ENCODE peak calls at places on chromosomes 13 and 19, in nine cellular contexts. K is NCI-H510A; G is epithelial cell of prostate; N is ovary; W is iPS-NIHi11; S is stimulated activated CD8-positive, alpha-beta memory T cell treated with anti-CD3 and anti-CD28 coated beads, Interleukin-15, amount 100 ng/mL, for 48 hours; Y is heart right ventricle; A is cardiac fibroblast; E is cardiac muscle cell. P is an unnamed sample.

GRCh38 chr19:4976412-4977298 is 7.7 kb downstream of the KDM4B start:
- DNase-seq in K (no peak), G (peak; percentile 80), N (peak; percentile 88), W (peak; percentile 63), S (no peak), Y (peak; percentile 65), A (peak; percentile 99), E (peak; percentile 99), P (peak; percentile 86)

GRCh38 chr19:53471916-53472315 is 4.4 kb downstream of the ZNF813 start:
- DNase-seq in K (no peak), G (no peak), N (no peak), W (no peak), S (no peak), Y (no peak), A (no peak), E (no peak), P (no peak)

GRCh38 chr19:1399079-1399478 is 2.3 kb downstream of the GAMT start:
- DNase-seq in K (no peak), G (no peak), N (no peak), W (no peak), S (no peak), Y (no peak), A (no peak), E (no peak), P (no peak)

GRCh38 chr19:21691656-21692055 is 75.7 kb downstream of the ZNF100 start:
- DNase-seq in K (no peak), G (no peak), N (peak; percentile 66), W (no peak), S (no peak), Y (no peak), A (no peak), E (no peak), P (no peak)

GRCh38 chr13:109204657-109205056 is 575.2 kb downstream of the MYO16 start:
- DNase-seq in K (peak; percentile 5), G (no peak), N (no peak), W (no peak), S (no peak), Y (no peak), A (no peak), E (no peak), P (no peak)

GRCh38 chr19:36418287-36419001 is at the start of gene ZFP82:
- DNase-seq in K (peak; percentile 62), G (no peak), N (peak; percentile 71), W (peak; percentile 95), S (peak; percentile 76), Y (peak; percentile 90), A (peak; percentile 87), E (peak; percentile 90), P (peak; percentile 93)

GRCh38 chr13:110185696-110186095 is 121.3 kb downstream of the COL4A1 start:
- DNase-seq in K (no peak), G (no peak), N (no peak), W (no peak), S (no peak), Y (no peak), A (no peak), E (no peak), P (peak; percentile 85)

GRCh38 chr13:97328222-97328790 is 105.7 kb upstream of the RAP2A start:
- DNase-seq in K (no peak), G (no peak), N (peak; percentile 26), W (peak; percentile 66), S (no peak), Y (no peak), A (peak; percentile 88), E (peak; percentile 81), P (peak; percentile 87)

GRCh38 chr19:36049080-36049698 is 4.9 kb downstream of the THAP8 start:
- DNase-seq in K (peak; percentile 60), G (peak; percentile 96), N (no peak), W (no peak), S (no peak), Y (no peak), A (peak; percentile 31), E (no peak), P (no peak)

GRCh38 chr13:99288069-99288468 is 19.1 kb downstream of the GPR183 start:
- DNase-seq in K (no peak), G (no peak), N (no peak), W (no peak), S (peak; percentile 70), Y (no peak), A (peak; percentile 23), E (no peak), P (peak; percentile 15)

GRCh38 chr13:23953860-23954512 is 56.7 kb upstream of the C1QTNF9B start:
- DNase-seq in K (no peak), G (no peak), N (no peak), W (no peak), S (no peak), Y (no peak), A (no peak), E (no peak), P (no peak)

GRCh38 chr19:5166262-5166661 is 174.3 kb downstream of the PTPRS start:
- DNase-seq in K (no peak), G (peak; percentile 41), N (no peak), W (no peak), S (no peak), Y (no peak), A (peak; percentile 38), E (peak; percentile 37), P (peak; percentile 56)

GRCh38 chr19:21483589-21484170 is 21.7 kb upstream of the ZNF429 start:
- DNase-seq in K (no peak), G (no peak), N (peak; percentile 38), W (peak; percentile 85), S (peak; percentile 40), Y (peak; percentile 76), A (peak; percentile 22), E (peak; percentile 16), P (no peak)

GRCh38 chr19:4045597-4046361 is 20.9 kb downstream of the ZBTB7A start:
- DNase-seq in K (no peak), G (no peak), N (no peak), W (no peak), S (no peak), Y (no peak), A (no peak), E (no peak), P (no peak)

GRCh38 chr19:4388171-4389063 is 11.9 kb downstream of the SH3GL1 start:
- DNase-seq in K (no peak), G (no peak), N (no peak), W (no peak), S (no peak), Y (no peak), A (no peak), E (no peak), P (no peak)

GRCh38 chr19:1826557-1827521 is 14.8 kb upstream of the ATP8B3 start:
- DNase-seq in K (no peak), G (no peak), N (peak; percentile 84), W (peak; percentile 79), S (no peak), Y (no peak), A (no peak), E (peak; percentile 24), P (no peak)

GRCh38 chr13:107832521-107833095 is 382.7 kb downstream of the LIG4 start:
- DNase-seq in K (peak; percentile 29), G (no peak), N (no peak), W (no peak), S (no peak), Y (no peak), A (no peak), E (peak; percentile 8), P (no peak)

GRCh38 chr13:42733046-42733445 is 48.3 kb upstream of the FAM216B start:
- DNase-seq in K (no peak), G (no peak), N (no peak), W (no peak), S (no peak), Y (no peak), A (no peak), E (no peak), P (no peak)

GRCh38 chr13:70391678-70392077 is 283.4 kb upstream of the KLHL1 start:
- DNase-seq in K (peak; percentile 28), G (no peak), N (no peak), W (no peak), S (no peak), Y (no peak), A (no peak), E (no peak), P (no peak)

GRCh38 chr13:49220035-49220855 is at the start of gene MLNR:
- DNase-seq in K (peak; percentile 10), G (no peak), N (no peak), W (peak; percentile 86), S (no peak), Y (peak; percentile 31), A (peak; percentile 32), E (peak; percentile 49), P (peak; percentile 61)

GRCh38 chr13:112605531-112605990 is 17.6 kb upstream of the TUBGCP3 start:
- DNase-seq in K (no peak), G (no peak), N (no peak), W (no peak), S (no peak), Y (no peak), A (peak; percentile 4), E (no peak), P (no peak)

GRCh38 chr13:46738055-46738454 is 58.9 kb downstream of the ESD start:
- DNase-seq in K (no peak), G (no peak), N (no peak), W (no peak), S (no peak), Y (no peak), A (peak; percentile 38), E (no peak), P (no peak)

GRCh38 chr13:96984061-96984508 is 10.2 kb downstream of the OXGR1 start:
- DNase-seq in K (peak; percentile 90), G (peak; percentile 66), N (no peak), W (peak; percentile 62), S (no peak), Y (no peak), A (no peak), E (peak; percentile 23), P (no peak)

GRCh38 chr19:12364391-12365093 is 941 bp downstream of the ZNF442 start:
- DNase-seq in K (no peak), G (no peak), N (peak; percentile 23), W (peak; percentile 24), S (no peak), Y (peak; percentile 13), A (peak; percentile 26), E (peak; percentile 29), P (peak; percentile 51)

GRCh38 chr19:2087621-2088100 is 8.5 kb downstream of the MOB3A start:
- DNase-seq in K (no peak), G (no peak), N (no peak), W (no peak), S (no peak), Y (no peak), A (no peak), E (no peak), P (no peak)

GRCh38 chr19:35908977-35909683 is 1.0 kb upstream of the TYROBP start:
- DNase-seq in K (no peak), G (no peak), N (no peak), W (no peak), S (no peak), Y (peak; percentile 72), A (no peak), E (no peak), P (no peak)

GRCh38 chr13:90717451-90717936 is 630.0 kb upstream of the MIR17HG start:
- DNase-seq in K (no peak), G (peak; percentile 26), N (no peak), W (peak; percentile 29), S (no peak), Y (no peak), A (peak; percentile 94), E (peak; percentile 93), P (peak; percentile 94)

GRCh38 chr19:43812259-43812658 is 10.0 kb upstream of the LYPD5 start:
- DNase-seq in K (no peak), G (no peak), N (no peak), W (no peak), S (no peak), Y (no peak), A (no peak), E (no peak), P (no peak)

GRCh38 chr13:114025432-114026127 is 51.7 kb upstream of the C13orf46 start:
- DNase-seq in K (no peak), G (no peak), N (peak; percentile 65), W (no peak), S (no peak), Y (peak; percentile 26), A (peak; percentile 75), E (peak; percentile 88), P (peak; percentile 79)

GRCh38 chr19:40809358-40810086 is 10.5 kb downstream of the EGLN2 start:
- DNase-seq in K (no peak), G (no peak), N (no peak), W (no peak), S (no peak), Y (no peak), A (no peak), E (no peak), P (no peak)

GRCh38 chr19:16542894-16543498 is 759 bp upstream of the CHERP start:
- DNase-seq in K (no peak), G (no peak), N (no peak), W (no peak), S (no peak), Y (no peak), A (no peak), E (peak; percentile 3), P (no peak)

P was measured in astrocyte of the hippocampus.